ENCODE peak calls at places on chromosome 12, in ten cellular contexts. M, E, J, K, R, I, Z, W, U and G are unnamed samples.

GRCh38 chr12:45728625-45729232 is 777 bp upstream of the ARID2 start:
- DNase-seq in W (peak), I (peak), M (peak), J (peak), R (peak), Z (peak), E (peak), U (peak), K (peak), G (no peak)

GRCh38 chr12:26017484-26018211 is 59.2 kb downstream of the RASSF8 start:
- DNase-seq in K (peak), E (no peak), R (no peak), Z (peak), U (no peak), W (peak), M (no peak), I (no peak), J (no peak), G (no peak)

GRCh38 chr12:26845057-26845666 is 12.2 kb upstream of the ITPR2 start:
- DNase-seq in R (peak), U (no peak), M (no peak), E (peak), K (peak), W (peak), J (no peak), Z (no peak), I (peak), G (no peak)

GRCh38 chr12:39461059-39461458 is 18.1 kb upstream of the KIF21A start:
- DNase-seq in W (no peak), R (no peak), M (no peak), E (no peak), U (no peak), I (no peak), Z (no peak), J (no peak), K (no peak), G (no peak)

GRCh38 chr12:124059752-124060151 is 86.7 kb downstream of the ZNF664 start:
- DNase-seq in Z (no peak), E (no peak), K (no peak), I (no peak), R (no peak), J (no peak), W (no peak), U (no peak), M (no peak), G (no peak)

GRCh38 chr12:2248901-2249381 is 196.2 kb downstream of the CACNA1C start:
- DNase-seq in U (peak), I (no peak), W (no peak), M (peak), Z (no peak), K (no peak), R (no peak), J (peak), E (no peak), G (no peak)

GRCh38 chr12:121582583-121583333 is 1.9 kb upstream of the KDM2B start:
- DNase-seq in Z (peak), U (no peak), M (no peak), W (no peak), K (no peak), E (no peak), R (no peak), I (no peak), J (no peak), G (no peak)

GRCh38 chr12:60265741-60266140 is 669.9 kb downstream of the SLC16A7 start:
- DNase-seq in E (no peak), W (no peak), R (no peak), Z (no peak), I (no peak), U (no peak), K (no peak), M (no peak), J (no peak), G (no peak)

GRCh38 chr12:2397356-2398045 is 344.7 kb downstream of the CACNA1C start:
- DNase-seq in K (peak), W (no peak), E (no peak), U (no peak), I (no peak), R (no peak), Z (no peak), M (no peak), J (no peak), G (no peak)

GRCh38 chr12:19431407-19432308 is 7.6 kb upstream of the AEBP2 start:
- DNase-seq in K (no peak), Z (no peak), J (no peak), W (no peak), E (no peak), R (no peak), I (no peak), M (peak), U (no peak), G (peak)

GRCh38 chr12:116026768-116027550 is 250.5 kb downstream of the MED13L start:
- DNase-seq in U (no peak), Z (no peak), R (no peak), M (no peak), J (no peak), W (no peak), K (no peak), E (no peak), I (no peak), G (no peak)

GRCh38 chr12:69514111-69514510 is 43.9 kb downstream of the FRS2 start:
- DNase-seq in I (no peak), R (no peak), U (no peak), W (no peak), M (no peak), Z (no peak), J (no peak), E (no peak), K (no peak), G (no peak)

GRCh38 chr12:58818546-58818945 is 101.8 kb downstream of the LRIG3 start:
- DNase-seq in I (no peak), J (no peak), R (no peak), W (no peak), K (no peak), U (no peak), M (no peak), Z (no peak), E (no peak), G (no peak)

GRCh38 chr12:115335594-115335993 is 651.6 kb upstream of the TBX3 start:
- DNase-seq in U (no peak), M (no peak), W (no peak), R (no peak), E (no peak), J (no peak), I (no peak), K (no peak), Z (no peak), G (no peak)

GRCh38 chr12:49909826-49910225 is 6.1 kb upstream of the FAIM2 start:
- DNase-seq in K (peak), I (no peak), Z (peak), U (no peak), W (no peak), E (no peak), R (peak), M (no peak), J (no peak), G (no peak)

GRCh38 chr12:51755251-51755650 is 93.3 kb downstream of the FIGNL2 start:
- DNase-seq in E (no peak), J (no peak), R (no peak), U (no peak), M (no peak), Z (no peak), I (no peak), K (no peak), W (no peak), G (no peak)

GRCh38 chr12:51751657-51752056 is 96.9 kb downstream of the FIGNL2 start:
- DNase-seq in E (no peak), U (no peak), I (no peak), Z (no peak), M (no peak), K (no peak), W (peak), R (no peak), J (no peak), G (no peak)

GRCh38 chr12:51749986-51750317 is 98.6 kb downstream of the FIGNL2 start:
- DNase-seq in W (no peak), Z (no peak), E (no peak), U (no peak), I (no peak), M (no peak), R (no peak), J (no peak), K (no peak), G (no peak)

GRCh38 chr12:51753980-51754675 is 94.4 kb downstream of the FIGNL2 start:
- DNase-seq in M (no peak), U (no peak), I (no peak), R (no peak), E (no peak), W (no peak), K (no peak), Z (no peak), J (no peak), G (no peak)

DNA sequence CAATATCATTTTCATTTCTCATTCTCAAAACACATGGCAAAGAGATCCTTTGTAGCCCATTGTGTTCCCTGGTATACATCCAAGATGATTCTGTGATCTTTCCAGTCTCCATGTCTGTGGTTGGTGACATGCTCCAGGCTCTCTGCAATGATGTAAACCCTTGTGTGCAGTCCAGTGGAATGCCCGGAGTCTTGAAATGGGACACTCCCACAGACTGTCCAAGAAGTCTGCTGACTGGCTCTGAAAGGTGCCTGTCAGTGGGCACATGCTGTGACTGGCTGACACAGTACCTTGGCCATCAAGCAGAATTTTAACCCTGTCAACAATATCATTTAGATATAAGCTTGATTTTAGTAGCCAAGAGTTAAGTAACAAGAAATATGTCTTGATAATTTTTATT is 96.0 kb downstream of the FIGNL2 start:
- DNase-seq in E (peak), M (no peak), Z (peak), K (no peak), J (no peak), W (peak), R (peak), U (no peak), I (no peak), G (no peak)
- TF ChIP-seq POLR2A in E (no peak), M (no peak), Z (no peak), K (no peak), J (no peak), W (no peak), R (no peak), U (no peak), I (no peak), G (no peak)

GRCh38 chr12:52036587-52037171 is 14.6 kb upstream of the NR4A1 start:
- DNase-seq in K (no peak), R (peak), I (peak), W (peak), M (no peak), Z (peak), J (peak), U (peak), E (peak), G (peak)
- TF ChIP-seq POLR2AphosphoS5 in K (peak), R (peak), I (peak), W (peak), M (no peak), Z (no peak), J (no peak), U (no peak), E (peak), G (peak)

GRCh38 chr12:110249716-110250225 is 31.3 kb upstream of the ATP2A2 start:
- DNase-seq in U (no peak), M (peak), R (peak), J (no peak), E (peak), W (no peak), Z (no peak), K (no peak), I (no peak), G (no peak)
- TF ChIP-seq POLR2A in U (no peak), M (no peak), R (no peak), J (no peak), E (peak), W (no peak), Z (no peak), K (no peak), I (no peak), G (no peak)

DNA sequence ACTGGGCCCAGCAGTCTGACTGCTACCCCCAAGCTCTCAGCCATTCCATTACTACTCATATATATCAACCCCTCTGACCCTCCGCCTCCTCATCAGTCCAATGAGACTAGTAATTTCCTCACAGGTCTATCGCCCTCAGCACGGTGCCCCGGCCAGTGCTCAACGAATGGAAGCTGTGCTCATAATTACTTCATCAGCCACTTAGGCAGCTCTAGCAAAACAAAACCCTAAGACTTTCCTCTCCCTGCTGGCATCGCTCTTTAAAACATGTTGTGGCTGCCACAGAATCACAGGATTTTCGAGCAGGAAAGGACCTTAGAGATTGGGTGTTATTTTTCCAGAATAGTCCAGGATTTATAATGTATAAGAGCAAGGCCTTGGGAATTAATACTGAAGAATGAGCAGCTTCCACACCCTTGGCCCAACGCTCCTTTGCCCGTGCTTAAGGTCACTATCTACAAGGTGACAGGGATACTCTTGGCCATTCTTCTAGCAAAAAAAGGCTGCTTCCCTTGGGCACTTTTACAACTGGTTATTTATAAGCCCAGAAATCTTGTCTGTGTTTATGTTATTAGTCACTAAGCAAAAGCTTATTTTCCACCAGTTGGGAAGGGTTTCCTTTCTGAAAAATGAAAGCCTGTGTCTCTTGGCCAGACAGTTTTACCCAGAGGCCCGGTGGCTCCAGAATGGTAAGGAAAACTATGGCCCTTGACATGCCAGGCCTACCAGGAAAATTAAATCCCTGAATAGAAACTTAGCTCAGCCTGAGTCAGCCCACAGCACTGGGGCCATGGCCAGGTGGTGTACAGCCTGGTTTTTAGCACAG is 48.0 kb downstream of the NUAK1 start:
- DNase-seq in I (no peak), J (no peak), E (no peak), Z (no peak), W (no peak), K (no peak), U (no peak), R (no peak), M (no peak), G (no peak)
- TF ChIP-seq POLR2AphosphoS5 in I (no peak), J (no peak), E (no peak), Z (no peak), W (no peak), K (no peak), U (no peak), R (peak), M (no peak), G (no peak)

GRCh38 chr12:8501720-8502119 is 11.6 kb upstream of the CLEC4D start:
- DNase-seq in M (no peak), U (no peak), Z (no peak), W (no peak), R (no peak), J (no peak), I (no peak), K (no peak), E (no peak), G (no peak)
- TF ChIP-seq POLR2A in M (no peak), U (no peak), Z (no peak), W (no peak), R (no peak), J (no peak), I (no peak), K (no peak), E (no peak), G (no peak)

GRCh38 chr12:93183940-93184663 is 193.6 kb upstream of the NUDT4 start:
- DNase-seq in E (no peak), K (no peak), J (peak), W (peak), I (no peak), U (peak), M (peak), R (no peak), Z (peak), G (no peak)

GRCh38 chr12:93179792-93180191 is 197.9 kb upstream of the NUDT4 start:
- DNase-seq in W (no peak), M (no peak), K (no peak), R (no peak), E (no peak), U (no peak), Z (no peak), J (no peak), I (no peak), G (no peak)

GRCh38 chr12:93178154-93178878 is 199.4 kb upstream of the NUDT4 start:
- DNase-seq in J (no peak), E (no peak), R (no peak), I (no peak), K (no peak), W (no peak), U (no peak), M (no peak), Z (no peak), G (no peak)

GRCh38 chr12:93180566-93180965 is 197.2 kb upstream of the NUDT4 start:
- DNase-seq in M (no peak), W (no peak), K (no peak), J (no peak), E (no peak), R (no peak), U (no peak), I (no peak), Z (no peak), G (no peak)

GRCh38 chr12:93181396-93181965 is 196.2 kb upstream of the NUDT4 start:
- DNase-seq in E (no peak), W (no peak), R (no peak), U (no peak), K (no peak), J (no peak), I (no peak), Z (no peak), M (no peak), G (no peak)
- TF ChIP-seq POLR2AphosphoS5 in E (no peak), W (peak), R (no peak), U (no peak), K (no peak), J (no peak), I (no peak), Z (no peak), M (no peak), G (peak)

DNA sequence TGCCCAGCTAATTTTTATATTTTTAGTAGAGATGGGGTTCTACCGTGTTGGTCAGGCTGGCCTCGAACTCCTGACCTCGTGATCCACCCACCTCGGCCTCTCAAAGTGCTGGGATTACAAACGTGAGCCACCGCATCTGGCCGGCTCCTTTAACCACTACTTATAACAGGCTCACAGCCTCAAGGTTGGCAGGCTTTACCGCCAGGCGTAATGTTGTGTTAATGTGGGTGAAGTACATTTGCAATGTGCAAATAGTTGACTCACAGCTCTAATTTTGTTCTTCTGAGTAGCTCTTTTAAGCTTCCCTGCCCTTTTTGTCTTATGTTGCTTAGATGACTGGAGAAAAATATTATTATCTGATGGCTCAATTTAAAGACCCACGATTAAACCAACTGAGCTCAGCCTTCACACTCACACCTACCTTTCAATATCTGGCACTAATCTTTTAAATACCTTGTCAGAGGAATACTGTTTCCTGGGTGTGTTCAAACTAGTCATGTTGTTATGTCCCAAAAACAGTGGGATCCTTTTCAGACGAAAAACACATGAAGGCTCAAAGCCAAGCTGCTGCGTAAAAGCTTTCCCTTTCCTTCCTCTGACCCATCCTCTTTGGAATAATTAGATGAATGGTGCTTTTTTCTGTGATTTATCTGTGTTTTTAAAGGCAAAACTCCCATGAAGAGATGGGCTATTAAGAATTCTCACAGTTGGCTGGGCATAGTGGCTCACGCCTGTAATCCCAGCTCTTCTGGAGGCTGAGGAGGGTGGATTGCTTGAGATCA is 57.2 kb upstream of the USP44 start:
- DNase-seq in W (no peak), U (no peak), R (peak), E (no peak), Z (no peak), J (no peak), M (no peak), K (no peak), I (no peak), G (no peak)
- TF ChIP-seq POLR2A in W (no peak), U (no peak), R (no peak), E (no peak), Z (no peak), J (no peak), M (no peak), K (no peak), I (no peak), G (no peak)